ENCODE peak calls at places on chromosomes 16 and 17, in five cellular contexts. T, M, P, Q and F are unnamed samples.

GRCh38 chr16:27978876-27979275 is 84.6 kb downstream of the GSG1L start:
- DNase-seq in Q (no peak), M (no peak), T (no peak), P (no peak), F (no peak)

GRCh38 chr17:49191407-49191916 is 18.9 kb downstream of the GNGT2 start:
- DNase-seq in M (no peak), T (no peak), P (no peak), Q (no peak), F (peak)

GRCh38 chr16:63617990-63618763 is 1503.7 kb downstream of the CDH11 start:
- DNase-seq in P (no peak), T (no peak), Q (no peak), M (peak), F (peak)

GRCh38 chr16:71846443-71846842 is 667 bp downstream of the ATXN1L start:
- DNase-seq in Q (no peak), T (no peak), M (no peak), P (peak), F (no peak)

GRCh38 chr16:14151256-14152030 is 80.3 kb downstream of the MRTFB start:
- DNase-seq in Q (no peak), P (peak), T (no peak), M (no peak), F (peak)

GRCh38 chr17:50604470-50604869 is 30.2 kb upstream of the ABCC3 start:
- DNase-seq in T (no peak), M (peak), Q (no peak), P (peak), F (peak)

GRCh38 chr16:81451753-81452680 is 7.4 kb downstream of the CMIP start:
- DNase-seq in P (no peak), M (no peak), Q (no peak), T (peak), F (peak)

GRCh38 chr17:20992987-20993862 is 49.6 kb downstream of the USP22 start:
- DNase-seq in M (no peak), P (peak), Q (no peak), T (peak), F (peak)

GRCh38 chr16:73605309-73605708 is 557.4 kb upstream of the ZFHX3 start:
- DNase-seq in Q (no peak), P (no peak), M (no peak), T (no peak), F (no peak)